ENCODE peak calls at places on chromosomes 11 and 22, in five cellular contexts. R is HCT116; U is CD4-positive, CD25-positive, alpha-beta regulatory T cell; H is cardiac muscle cell; X is thoracic aorta. Q is an unnamed sample.

GRCh38 chr11:87015645-87016044 is 22.1 kb upstream of the TMEM135 start:
- DNase-seq in R (no peak), U (no peak), H (no peak), X (no peak), Q (no peak)

GRCh38 chr22:41092023-41092817 is at the start of gene EP300:
- DNase-seq in R (peak; percentile 40), U (peak; percentile 85), H (peak; percentile 75), X (peak; percentile 54), Q (peak; percentile 72)

GRCh38 chr11:8384199-8384821 is 120.6 kb upstream of the LMO1 start:
- DNase-seq in R (no peak), U (no peak), H (peak; percentile 65), X (no peak), Q (peak; percentile 25)

GRCh38 chr11:126163074-126163700 is 48.3 kb downstream of the RPUSD4 start:
- DNase-seq in R (no peak), U (no peak), H (peak; percentile 54), X (peak; percentile 21), Q (no peak)

GRCh38 chr11:130118165-130118564 is 41.4 kb upstream of the ST14 start:
- DNase-seq in R (no peak), U (no peak), H (no peak), X (no peak), Q (no peak)

GRCh38 chr11:75422248-75423231 is 10.5 kb downstream of the KLHL35 start:
- DNase-seq in R (no peak), U (no peak), H (no peak), X (no peak), Q (peak; percentile 75)

GRCh38 chr11:110529043-110529442 is 99.3 kb downstream of the FDX1 start:
- DNase-seq in R (peak; percentile 27), U (no peak), H (peak; percentile 28), X (no peak), Q (peak; percentile 45)

GRCh38 chr11:10485646-10486045 is 30.6 kb downstream of the AMPD3 start:
- DNase-seq in R (no peak), U (no peak), H (no peak), X (no peak), Q (no peak)

GRCh38 chr11:19628018-19628417 is 84.6 kb upstream of the NAV2 start:
- DNase-seq in R (no peak), U (no peak), H (peak; percentile 90), X (peak; percentile 70), Q (no peak)

GRCh38 chr11:117200813-117201515 is 1.8 kb downstream of the TAGLN start:
- DNase-seq in R (no peak), U (no peak), H (peak; percentile 42), X (no peak), Q (no peak)

GRCh38 chr11:64153831-64154230 is 12.1 kb downstream of the MACROD1 start:
- DNase-seq in R (no peak), U (no peak), H (no peak), X (no peak), Q (peak; percentile 40)

GRCh38 chr11:46331653-46331984 is 15.6 kb upstream of the DGKZ start:
- DNase-seq in R (no peak), U (no peak), H (no peak), X (no peak), Q (no peak)

GRCh38 chr11:3861698-3862097 is 6.2 kb downstream of the STIM1 start:
- DNase-seq in R (no peak), U (no peak), H (peak; percentile 52), X (no peak), Q (no peak)
- H3K27ac ChIP-seq in R (no peak overlapping the region), U (peak overlapping the region; percentile 72), H (no peak overlapping the region), X (no peak overlapping the region), Q (peak overlapping the region; percentile 8)

GRCh38 chr11:48172818-48173609 is 43.6 kb upstream of the OR4B1 start:
- DNase-seq in R (peak; percentile 15), U (peak; percentile 32), H (peak; percentile 83), X (no peak), Q (peak; percentile 75)
- H3K4me3 ChIP-seq in R (no peak overlapping the region), U (no peak overlapping the region), H (no peak overlapping the region), X (peak overlapping the region; percentile 46), Q (no peak overlapping the region)

GRCh38 chr11:119873761-119874421 is 144.9 kb upstream of the NECTIN1 start:
- DNase-seq in R (no peak), U (no peak), H (no peak), X (no peak), Q (no peak)
- H3K27me3 ChIP-seq in R (peaks cover 46% of the 10 kb centered on the region), U (no peaks in the 10 kb centered on the region), H (no peaks in the 10 kb centered on the region), X (no peaks in the 10 kb centered on the region), Q (peaks cover 64% of the 10 kb centered on the region)

GRCh38 chr22:43133401-43133800 is 9.8 kb downstream of the MCAT start:
- DNase-seq in R (no peak), U (no peak), H (no peak), X (no peak), Q (no peak)

GRCh38 chr22:43135565-43135964 is 7.6 kb downstream of the MCAT start:
- DNase-seq in R (no peak), U (no peak), H (no peak), X (no peak), Q (no peak)

GRCh38 chr22:43136255-43136654 is 6.9 kb downstream of the MCAT start:
- DNase-seq in R (no peak), U (peak; percentile 13), H (peak; percentile 57), X (no peak), Q (peak; percentile 35)

GRCh38 chr22:43134553-43134952 is 8.6 kb downstream of the MCAT start:
- DNase-seq in R (no peak), U (no peak), H (no peak), X (no peak), Q (no peak)

GRCh38 chr22:43136801-43137200 is 6.4 kb downstream of the MCAT start:
- DNase-seq in R (no peak), U (no peak), H (no peak), X (no peak), Q (no peak)
- H3K27ac ChIP-seq in R (no peak overlapping the region), U (no peak overlapping the region), H (peak overlapping the region; percentile 49), X (no peak overlapping the region), Q (no peak overlapping the region)

GRCh38 chr11:2378527-2379210 is 1.6 kb downstream of the CD81 start:
- DNase-seq in R (no peak), U (no peak), H (peak; percentile 60), X (no peak), Q (no peak)

GRCh38 chr11:2380396-2380795 is 3.3 kb downstream of the CD81 start:
- DNase-seq in R (no peak), U (no peak), H (no peak), X (no peak), Q (no peak)

GRCh38 chr11:2377511-2378443 is 667 bp downstream of the CD81 start:
- DNase-seq in R (no peak), U (peak; percentile 57), H (peak; percentile 51), X (no peak), Q (peak; percentile 81)

GRCh38 chr11:2380807-2381350 is 3.8 kb downstream of the CD81 start:
- DNase-seq in R (no peak), U (no peak), H (peak; percentile 79), X (no peak), Q (no peak)

GRCh38 chr11:2379471-2380174 is 2.5 kb downstream of the CD81 start:
- DNase-seq in R (no peak), U (no peak), H (no peak), X (no peak), Q (no peak)
- H3K4me3 ChIP-seq in R (no peak overlapping the region), U (no peak overlapping the region), H (no peak overlapping the region), X (peak overlapping the region; percentile 75), Q (no peak overlapping the region)

GRCh38 chr11:68843703-68844312 is 2.1 kb upstream of the CPT1A start:
- DNase-seq in R (peak; percentile 67), U (peak; percentile 63), H (peak; percentile 62), X (no peak), Q (no peak)

GRCh38 chr11:68842427-68843051 is 823 bp upstream of the CPT1A start:
- DNase-seq in R (no peak), U (no peak), H (no peak), X (no peak), Q (no peak)

GRCh38 chr11:68844376-68844775 is 2.7 kb upstream of the CPT1A start:
- DNase-seq in R (no peak), U (no peak), H (no peak), X (no peak), Q (no peak)

GRCh38 chr11:68841718-68842426 is at the start of gene CPT1A:
- DNase-seq in R (no peak), U (peak; percentile 66), H (peak; percentile 83), X (no peak), Q (peak; percentile 91)

GRCh38 chr11:68843052-68843561 is 1.4 kb upstream of the CPT1A start:
- DNase-seq in R (no peak), U (peak; percentile 44), H (peak; percentile 66), X (no peak), Q (no peak)
- H3K27me3 ChIP-seq in R (no peaks in the 10 kb centered on the region), U (no peaks in the 10 kb centered on the region), H (peaks cover 74% of the 10 kb centered on the region), X (no peaks in the 10 kb centered on the region), Q (no peaks in the 10 kb centered on the region)

Q was measured in K562.